ENCODE peak calls at places on chromosomes 6 and 20, in seven cellular contexts. C, I, Z, Q, X, H and G are unnamed samples.
A peak's percentile ranks its signal among the peaks of the same experiment; 100 is the strongest.

GRCh38 chr6:96086745-96087144 is 71.0 kb downstream of the FUT9 start:
- DNase-seq in C (no peak), I (no peak), Z (no peak), Q (no peak), X (no peak), H (no peak), G (no peak)

GRCh38 chr6:35161776-35162607 is 20.9 kb upstream of the TCP11 start:
- DNase-seq in C (no peak), I (no peak), Z (no peak), Q (no peak), X (no peak), H (peak; percentile 53), G (peak; percentile 31)

GRCh38 chr20:61886721-61887658 is 178.7 kb downstream of the TAF4 start:
- DNase-seq in C (peak; percentile 24), I (peak; percentile 80), Z (no peak), Q (peak; percentile 3), X (peak; percentile 51), H (no peak), G (peak; percentile 43)

GRCh38 chr20:33490934-33491656 is 1.2 kb downstream of the CBFA2T2 start:
- DNase-seq in C (no peak), I (no peak), Z (no peak), Q (no peak), X (no peak), H (no peak), G (no peak)

GRCh38 chr20:39117486-39117885 is 155.3 kb downstream of the DHX35 start:
- DNase-seq in C (no peak), I (no peak), Z (peak; percentile 76), Q (no peak), X (no peak), H (peak; percentile 26), G (no peak)

GRCh38 chr6:128528241-128528640 is 7.8 kb upstream of the PTPRK start:
- DNase-seq in C (no peak), I (no peak), Z (no peak), Q (no peak), X (no peak), H (no peak), G (no peak)

GRCh38 chr20:2690718-2691117 is 1.9 kb upstream of the EBF4 start:
- DNase-seq in C (no peak), I (no peak), Z (no peak), Q (no peak), X (no peak), H (no peak), G (no peak)

GRCh38 chr20:44581515-44581914 is 864 bp upstream of the PKIG start:
- DNase-seq in C (no peak), I (no peak), Z (no peak), Q (no peak), X (no peak), H (no peak), G (no peak)

GRCh38 chr6:41442800-41443501 is 103.2 kb upstream of the FOXP4 start:
- DNase-seq in C (no peak), I (no peak), Z (no peak), Q (no peak), X (peak; percentile 80), H (no peak), G (no peak)

GRCh38 chr6:101402618-101403002 is 9.1 kb downstream of the GRIK2 start:
- DNase-seq in C (no peak), I (no peak), Z (no peak), Q (no peak), X (peak; percentile 36), H (no peak), G (peak; percentile 19)